ENCODE peak calls at places on chromosomes 2 and 18, in eight cellular contexts. F is fibroblast of lung, U is epithelial cell of esophagus, R is lung, D is bronchial epithelial cell, L is thoracic aorta, P is right lobe of liver, N is AG10803. I is an unnamed sample.

GRCh38 chr2:165219491-165219890 is 15.6 kb upstream of the SCN3A start:
- DNase-seq in F (no peak), U (peak), R (no peak), D (peak), L (no peak), P (no peak), N (peak), I (no peak)

GRCh38 chr2:186868344-186868743 is 19.4 kb upstream of the ZSWIM2 start:
- DNase-seq in F (peak), U (no peak), R (no peak), D (no peak), L (no peak), P (no peak), N (peak), I (no peak)

GRCh38 chr2:14628906-14629305 is 3.6 kb upstream of the LRATD1 start:
- DNase-seq in F (no peak), U (peak), R (no peak), D (peak), L (no peak), P (no peak), N (peak), I (no peak)

GRCh38 chr18:36411745-36412168 is 114.2 kb downstream of the FHOD3 start:
- DNase-seq in F (no peak), U (peak), R (no peak), D (peak), L (no peak), P (no peak), N (no peak), I (peak)

GRCh38 chr18:47912343-47912742 is 18.1 kb downstream of the SMAD2 start:
- DNase-seq in F (no peak), U (peak), R (no peak), D (peak), L (no peak), P (no peak), N (no peak), I (no peak)

GRCh38 chr2:117976581-117976980 is 37.3 kb downstream of the CCDC93 start:
- DNase-seq in F (no peak), U (no peak), R (no peak), D (no peak), L (no peak), P (no peak), N (no peak), I (no peak)

GRCh38 chr2:179340678-179341077 is 76.0 kb upstream of the SESTD1 start:
- DNase-seq in F (no peak), U (peak), R (no peak), D (peak), L (no peak), P (no peak), N (peak), I (peak)

GRCh38 chr18:6294119-6294784 is 120.5 kb downstream of the L3MBTL4 start:
- DNase-seq in F (no peak), U (no peak), R (no peak), D (no peak), L (no peak), P (peak), N (no peak), I (no peak)

GRCh38 chr2:159890945-159891588 is 93.1 kb upstream of the CD302 start:
- DNase-seq in F (no peak), U (no peak), R (no peak), D (no peak), L (no peak), P (no peak), N (no peak), I (no peak)

GRCh38 chr2:158128168-158128973 is 26.7 kb downstream of the UPP2 start:
- DNase-seq in F (no peak), U (no peak), R (no peak), D (no peak), L (no peak), P (peak), N (no peak), I (no peak)

GRCh38 chr2:124402274-124402673 is 377.2 kb downstream of the CNTNAP5 start:
- DNase-seq in F (no peak), U (no peak), R (no peak), D (no peak), L (no peak), P (no peak), N (no peak), I (no peak)

GRCh38 chr2:197158591-197159550 is 151.7 kb downstream of the ANKRD44 start:
- DNase-seq in F (peak), U (no peak), R (no peak), D (peak), L (no peak), P (no peak), N (no peak), I (peak)

GRCh38 chr2:220175967-220176366 is 548.5 kb downstream of the SLC4A3 start:
- DNase-seq in F (peak), U (peak), R (no peak), D (peak), L (no peak), P (no peak), N (no peak), I (no peak)

GRCh38 chr2:45643543-45644542 is 7.6 kb upstream of the PRKCE start:
- DNase-seq in F (peak), U (peak), R (peak), D (no peak), L (no peak), P (peak), N (peak), I (peak)

GRCh38 chr2:223896751-223897320 is 48.3 kb downstream of the WDFY1 start:
- DNase-seq in F (peak), U (peak), R (no peak), D (no peak), L (no peak), P (no peak), N (no peak), I (peak)

GRCh38 chr18:10202947-10203346 is 251.5 kb upstream of the APCDD1 start:
- DNase-seq in F (no peak), U (no peak), R (no peak), D (no peak), L (no peak), P (no peak), N (no peak), I (no peak)

GRCh38 chr2:234521536-234521935 is 24.7 kb upstream of the ARL4C start:
- DNase-seq in F (no peak), U (no peak), R (no peak), D (no peak), L (no peak), P (no peak), N (no peak), I (no peak)

GRCh38 chr2:3483227-3483985 is 35.9 kb downstream of the ADI1 start:
- DNase-seq in F (peak), U (peak), R (peak), D (peak), L (no peak), P (no peak), N (peak), I (peak)

GRCh38 chr2:170017848-170018492 is 160.0 kb upstream of the MYO3B start:
- DNase-seq in F (peak), U (no peak), R (no peak), D (no peak), L (no peak), P (no peak), N (peak), I (peak)

GRCh38 chr2:234003972-234004617 is 46.4 kb upstream of the SPP2 start:
- DNase-seq in F (peak), U (peak), R (peak), D (peak), L (no peak), P (no peak), N (peak), I (peak)

GRCh38 chr2:43230481-43230880 is 4.1 kb upstream of the ZFP36L2 start:
- DNase-seq in F (no peak), U (no peak), R (no peak), D (no peak), L (no peak), P (no peak), N (no peak), I (no peak)

GRCh38 chr18:26956894-26957293 is 91.4 kb upstream of the AQP4 start:
- DNase-seq in F (no peak), U (no peak), R (no peak), D (no peak), L (no peak), P (no peak), N (no peak), I (no peak)

GRCh38 chr2:164910091-164910899 is 45.0 kb downstream of the SLC38A11 start:
- DNase-seq in F (peak), U (peak), R (no peak), D (peak), L (no peak), P (no peak), N (no peak), I (peak)

GRCh38 chr2:28332696-28333095 is 60.0 kb upstream of the FOSL2 start:
- DNase-seq in F (no peak), U (no peak), R (no peak), D (no peak), L (no peak), P (no peak), N (no peak), I (no peak)

GRCh38 chr2:203484266-203485112 is 50.6 kb downstream of the RAPH1 start:
- DNase-seq in F (peak), U (peak), R (no peak), D (peak), L (no peak), P (no peak), N (peak), I (peak)

GRCh38 chr18:31634331-31634713 is 42.6 kb downstream of the TTR start:
- DNase-seq in F (no peak), U (no peak), R (no peak), D (no peak), L (no peak), P (no peak), N (no peak), I (no peak)

GRCh38 chr2:235876099-235876679 is 292.0 kb downstream of the GBX2 start:
- DNase-seq in F (no peak), U (no peak), R (no peak), D (no peak), L (no peak), P (no peak), N (no peak), I (no peak)

GRCh38 chr2:231957913-231958763 is 3.4 kb upstream of the DIS3L2 start:
- DNase-seq in F (no peak), U (peak), R (no peak), D (peak), L (no peak), P (no peak), N (no peak), I (no peak)

GRCh38 chr2:218567797-218568189 is 358 bp downstream of the USP37 start:
- DNase-seq in F (no peak), U (no peak), R (no peak), D (no peak), L (no peak), P (no peak), N (no peak), I (no peak)

GRCh38 chr2:143787674-143788073 is 658.5 kb downstream of the ARHGAP15 start:
- DNase-seq in F (no peak), U (peak), R (no peak), D (peak), L (no peak), P (no peak), N (no peak), I (no peak)

GRCh38 chr18:9120796-9121195 is 15.8 kb upstream of the ANKRD12 start:
- DNase-seq in F (no peak), U (no peak), R (no peak), D (no peak), L (no peak), P (no peak), N (no peak), I (no peak)

GRCh38 chr2:120394764-120395163 is 48.8 kb downstream of the INHBB start:
- DNase-seq in F (no peak), U (no peak), R (no peak), D (no peak), L (no peak), P (no peak), N (no peak), I (no peak)

GRCh38 chr18:76667603-76668002 is 154.8 kb upstream of the ZNF236 start:
- DNase-seq in F (no peak), U (no peak), R (no peak), D (no peak), L (no peak), P (no peak), N (no peak), I (no peak)

GRCh38 chr18:48767090-48767670 is 183.6 kb downstream of the SMAD7 start:
- DNase-seq in F (peak), U (no peak), R (no peak), D (no peak), L (no peak), P (no peak), N (peak), I (peak)

GRCh38 chr2:30867385-30867784 is 60.1 kb upstream of the CAPN13 start:
- DNase-seq in F (no peak), U (peak), R (no peak), D (peak), L (no peak), P (no peak), N (no peak), I (no peak)

GRCh38 chr18:76349067-76349715 is 145.9 kb downstream of the ZNF516 start:
- DNase-seq in F (peak), U (peak), R (peak), D (peak), L (no peak), P (peak), N (peak), I (peak)

GRCh38 chr18:23238152-23238531 is 102.9 kb downstream of the CABLES1 start:
- DNase-seq in F (peak), U (no peak), R (peak), D (peak), L (peak), P (peak), N (peak), I (peak)

GRCh38 chr18:56256659-56257058 is 381.7 kb downstream of the TXNL1 start:
- DNase-seq in F (no peak), U (no peak), R (no peak), D (no peak), L (no peak), P (no peak), N (no peak), I (no peak)

GRCh38 chr18:8800445-8800844 is 95.1 kb downstream of the MTCL1 start:
- DNase-seq in F (peak), U (peak), R (no peak), D (peak), L (no peak), P (no peak), N (peak), I (peak)

GRCh38 chr2:85307527-85307897 is 20.3 kb downstream of the TGOLN2 start:
- DNase-seq in F (no peak), U (no peak), R (no peak), D (no peak), L (no peak), P (no peak), N (no peak), I (no peak)

GRCh38 chr2:85308951-85309555 is 18.7 kb downstream of the TGOLN2 start:
- DNase-seq in F (peak), U (no peak), R (peak), D (no peak), L (peak), P (peak), N (peak), I (peak)

GRCh38 chr2:85308201-85308600 is 19.6 kb downstream of the TGOLN2 start:
- DNase-seq in F (no peak), U (no peak), R (no peak), D (no peak), L (no peak), P (no peak), N (no peak), I (no peak)

GRCh38 chr2:85310330-85310729 is 17.5 kb downstream of the TGOLN2 start:
- DNase-seq in F (peak), U (no peak), R (no peak), D (no peak), L (no peak), P (no peak), N (no peak), I (no peak)

DNA sequence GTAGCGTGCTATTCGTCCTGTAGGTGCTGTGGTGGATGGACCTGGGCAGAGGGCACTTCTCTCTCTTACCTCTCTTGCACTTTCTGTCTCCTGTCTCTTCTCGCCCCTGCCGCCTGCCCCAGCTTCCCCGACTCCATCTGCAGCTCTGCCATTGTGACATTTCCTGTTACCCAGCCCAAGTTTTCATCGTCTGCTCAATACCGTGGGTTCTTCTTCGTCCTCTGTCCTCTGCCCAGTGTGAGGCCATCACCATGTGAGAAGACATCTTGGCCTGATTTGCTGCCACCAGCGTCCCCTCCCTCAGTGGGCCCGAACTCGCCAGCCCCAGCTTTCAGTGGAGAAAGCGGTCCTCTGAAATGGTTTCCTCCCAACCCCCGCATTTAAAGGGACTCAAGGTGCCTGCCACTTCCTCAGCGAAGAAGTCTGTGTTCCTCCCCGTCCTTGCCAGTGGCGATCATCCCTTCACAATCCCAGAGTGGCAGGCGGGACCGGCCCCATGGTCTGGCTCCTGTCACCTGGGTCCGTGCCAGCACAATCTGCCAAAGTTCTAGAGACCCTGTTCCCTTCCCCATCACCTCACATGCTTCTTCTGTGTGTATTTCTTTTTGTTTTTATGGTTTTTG is 18.0 kb downstream of the TGOLN2 start:
- DNase-seq in F (no peak), U (no peak), R (no peak), D (no peak), L (no peak), P (no peak), N (no peak), I (no peak)
- H3K4me3 ChIP-seq in F (no peak), U (no peak), R (no peak), D (no peak), L (peak), P (no peak), N (no peak), I (no peak)

GRCh38 chr18:79400091-79400590 is 4.4 kb downstream of the NFATC1 start:
- DNase-seq in F (no peak), U (peak), R (no peak), D (no peak), L (no peak), P (peak), N (peak), I (peak)

GRCh38 chr18:79402977-79403722 is 7.4 kb downstream of the NFATC1 start:
- DNase-seq in F (peak), U (peak), R (peak), D (no peak), L (no peak), P (peak), N (peak), I (no peak)

GRCh38 chr18:79400591-79401381 is 5.1 kb downstream of the NFATC1 start:
- DNase-seq in F (no peak), U (no peak), R (no peak), D (no peak), L (no peak), P (peak), N (peak), I (no peak)

GRCh38 chr18:79402209-79402576 is 6.5 kb downstream of the NFATC1 start:
- DNase-seq in F (no peak), U (no peak), R (no peak), D (no peak), L (no peak), P (peak), N (no peak), I (no peak)

GRCh38 chr18:79401494-79402208 is 5.9 kb downstream of the NFATC1 start:
- DNase-seq in F (no peak), U (no peak), R (no peak), D (no peak), L (no peak), P (peak), N (no peak), I (no peak)
- TF ChIP-seq CTCF in F (no peak), U (no peak), R (no peak), D (no peak), L (no peak), P (no peak), N (no peak), I (no peak)

GRCh38 chr2:238060096-238060541 is 682 bp upstream of the SCLY start:
- DNase-seq in F (no peak), U (no peak), R (no peak), D (no peak), L (no peak), P (no peak), N (peak), I (no peak)

GRCh38 chr2:238061310-238062202 is 755 bp downstream of the SCLY start:
- DNase-seq in F (peak), U (peak), R (no peak), D (peak), L (no peak), P (peak), N (peak), I (peak)

GRCh38 chr2:238060542-238061309 is at the start of gene SCLY:
- DNase-seq in F (peak), U (peak), R (peak), D (peak), L (peak), P (peak), N (peak), I (peak)

GRCh38 chr2:238055841-238056240 is 5.0 kb upstream of the SCLY start:
- DNase-seq in F (no peak), U (no peak), R (no peak), D (no peak), L (no peak), P (no peak), N (no peak), I (no peak)

DNA sequence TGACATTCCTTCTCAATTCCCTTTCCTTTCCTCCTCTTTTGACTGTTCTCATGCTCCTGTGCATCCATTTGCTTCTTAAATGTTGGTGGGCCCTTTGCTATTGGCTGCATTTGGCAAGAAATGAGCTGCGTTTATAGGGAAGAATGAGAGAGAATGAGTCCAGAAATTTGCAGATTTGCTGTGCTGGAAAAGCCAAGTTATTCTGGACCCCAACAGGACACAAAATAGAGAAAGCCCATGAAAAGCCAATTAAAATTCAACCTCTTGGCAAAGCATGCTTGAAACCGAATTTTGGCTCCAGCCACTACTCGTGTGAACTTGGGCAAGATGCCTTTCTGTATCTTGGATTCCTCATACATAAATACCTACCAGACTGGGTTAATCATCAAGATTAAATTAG is 1.3 kb upstream of the SCLY start:
- DNase-seq in F (no peak), U (no peak), R (no peak), D (no peak), L (no peak), P (no peak), N (no peak), I (no peak)
- H3K4me3 ChIP-seq in F (peak), U (peak), R (no peak), D (no peak), L (peak), P (no peak), N (peak), I (peak)

GRCh38 chr2:108593547-108594098 is 59.4 kb downstream of the LIMS1 start:
- DNase-seq in F (peak), U (peak), R (no peak), D (peak), L (no peak), P (no peak), N (peak), I (peak)
- TF ChIP-seq CTCF in F (no peak), U (no peak), R (no peak), D (no peak), L (no peak), P (no peak), N (peak), I (peak)

I was measured in fibroblast of villous mesenchyme.